ENCODE peak calls at places on chromosomes 12 and 14, in four cellular contexts. O is neural progenitor cell; M is tibial artery; C is effector memory CD4-positive, alpha-beta T cell. X is an unnamed sample.

GRCh38 chr14:34355584-34356266 is 106.3 kb downstream of the SPTSSA start:
- DNase-seq in C (no peak), M (no peak), O (no peak), X (no peak)

GRCh38 chr12:46439793-46440511 is 67.4 kb upstream of the SLC38A2 start:
- DNase-seq in M (no peak), C (no peak), O (no peak), X (no peak)

GRCh38 chr12:93968928-93969327 is 179.4 kb upstream of the PLXNC1 start:
- DNase-seq in C (no peak), M (no peak), O (no peak), X (no peak)

GRCh38 chr12:117051380-117051779 is 47.8 kb downstream of the TESC start:
- DNase-seq in O (no peak), M (no peak), C (no peak), X (no peak)

GRCh38 chr12:76641961-76642360 is 82.4 kb upstream of the OSBPL8 start:
- DNase-seq in O (no peak), M (no peak), C (no peak), X (no peak)

GRCh38 chr12:10454531-10454930 is 1.4 kb upstream of the KLRC1 start:
- DNase-seq in C (no peak), M (no peak), O (no peak), X (no peak)

GRCh38 chr14:90383731-90384542 is 12.9 kb upstream of the CALM1 start:
- DNase-seq in C (peak; percentile 34), M (peak; percentile 61), O (peak; percentile 82), X (peak; percentile 84)

GRCh38 chr12:11500222-11500860 is 105.0 kb upstream of the PRB2 start:
- DNase-seq in C (peak; percentile 42), M (peak; percentile 66), O (peak; percentile 97), X (peak; percentile 89)

GRCh38 chr12:63170321-63170720 is 19.3 kb upstream of the AVPR1A start:
- DNase-seq in M (no peak), O (no peak), C (no peak), X (no peak)

GRCh38 chr12:26713885-26714383 is 119.1 kb downstream of the ITPR2 start:
- DNase-seq in O (no peak), M (no peak), C (no peak), X (no peak)

GRCh38 chr14:100486025-100486828 is 101.0 kb downstream of the BEGAIN start:
- DNase-seq in O (peak; percentile 93), C (no peak), M (peak; percentile 53), X (peak; percentile 76)

DNA sequence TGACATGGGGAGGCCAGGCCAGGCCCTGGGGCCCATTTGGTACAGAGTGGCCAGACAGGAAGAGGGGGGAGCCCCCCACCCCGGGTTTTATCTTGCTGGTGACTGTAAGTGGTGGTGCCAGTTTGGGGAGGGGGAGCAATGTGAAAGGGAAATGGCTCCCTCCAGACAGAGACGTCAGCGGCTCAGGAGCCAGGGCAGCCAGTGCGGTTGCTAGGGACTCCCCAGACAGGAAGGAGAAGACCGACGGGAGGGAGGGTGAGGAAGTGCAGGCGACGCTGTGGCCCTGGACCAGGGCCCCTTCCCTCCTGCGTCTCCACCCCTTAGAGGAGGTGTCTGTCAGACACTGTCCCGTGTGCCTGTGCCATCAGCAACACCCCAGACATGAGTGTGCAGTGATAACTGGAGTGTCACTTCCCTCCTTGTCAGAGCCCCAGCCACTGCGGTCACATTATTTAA is 7.0 kb downstream of the VASH1 start:
- DNase-seq in C (peak; percentile 71), O (peak; percentile 20), M (peak; percentile 61), X (peak; percentile 82)
- H3K27ac ChIP-seq in C (peak overlapping the region; percentile 65), O (no peak overlapping the region), M (peak overlapping the region; percentile 97), X (peak overlapping the region; percentile 63)

GRCh38 chr14:106564058-106564643 is 1037.8 kb downstream of the TMEM121 start:
- DNase-seq in M (no peak), C (peak; percentile 11), O (peak; percentile 1), X (peak; percentile 75)
- H3K9me3 ChIP-seq in M (no peaks in the 10 kb centered on the region), C (no peaks in the 10 kb centered on the region), O (peaks cover 13% of the 10 kb centered on the region), X (no peaks in the 10 kb centered on the region)

GRCh38 chr12:55739025-55739378 is 3.9 kb upstream of the GDF11 start:
- DNase-seq in M (no peak), O (no peak), C (no peak), X (no peak)
- H3K4me3 ChIP-seq in M (peak overlapping the region; percentile 67), O (no peak overlapping the region), C (no peak overlapping the region), X (peak overlapping the region; percentile 58)

GRCh38 chr14:24297190-24297964 is 2.2 kb downstream of the DHRS1 start:
- DNase-seq in M (no peak), O (peak; percentile 59), C (no peak), X (no peak)
- H3K27ac ChIP-seq in M (no peak overlapping the region), O (no peak overlapping the region), C (peak overlapping the region; percentile 29), X (peak overlapping the region; percentile 42)

GRCh38 chr12:14525964-14526363 is 41.7 kb downstream of the PLBD1 start:
- DNase-seq in O (no peak), C (no peak), M (no peak), X (no peak)
- H3K9me3 ChIP-seq in O (peaks cover 9% of the 10 kb centered on the region), C (peaks cover 12% of the 10 kb centered on the region), M (peaks cover 33% of the 10 kb centered on the region), X (peaks cover 6% of the 10 kb centered on the region)

DNA sequence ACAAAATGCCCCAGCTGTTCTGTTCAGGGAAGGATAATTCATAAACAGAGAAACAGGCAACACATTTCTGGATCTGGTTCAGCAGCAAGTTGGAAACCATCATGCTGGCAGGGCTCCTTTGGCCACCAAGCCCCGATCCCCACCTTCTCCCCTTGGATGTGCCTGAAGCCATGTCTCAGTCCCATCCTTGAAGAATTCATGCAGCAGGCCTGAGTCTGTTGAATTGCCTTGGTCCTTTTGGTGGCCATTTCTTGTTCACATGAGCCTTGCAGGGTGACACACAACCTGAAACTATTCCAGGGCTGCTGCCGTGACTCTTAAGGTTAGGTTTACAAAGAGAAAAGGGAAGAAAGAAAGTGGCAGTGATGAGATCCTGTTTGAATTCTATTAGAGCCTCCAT is 341.7 kb downstream of the C12orf75 start:
- DNase-seq in O (no peak), C (no peak), M (no peak), X (no peak)
- H3K4me3 ChIP-seq in O (no peak overlapping the region), C (no peak overlapping the region), M (no peak overlapping the region), X (no peak overlapping the region)

GRCh38 chr12:115351513-115352077 is 667.6 kb upstream of the TBX3 start:
- DNase-seq in C (no peak), O (no peak), M (no peak), X (no peak)
- H3K27ac ChIP-seq in C (no peak overlapping the region), O (no peak overlapping the region), M (no peak overlapping the region), X (no peak overlapping the region)

GRCh38 chr12:38153737-38154061 is 162.9 kb upstream of the ALG10B start:
- DNase-seq in C (no peak), M (no peak), O (no peak), X (no peak)
- H3K9me3 ChIP-seq in C (no peaks in the 10 kb centered on the region), M (no peaks in the 10 kb centered on the region), O (peaks cover 8% of the 10 kb centered on the region), X (no peaks in the 10 kb centered on the region)

GRCh38 chr14:70753518-70753953 is 55.8 kb downstream of the MAP3K9 start:
- DNase-seq in O (no peak), C (no peak), M (no peak), X (peak; percentile 69)

GRCh38 chr14:70759398-70759797 is 49.9 kb downstream of the MAP3K9 start:
- DNase-seq in C (no peak), O (no peak), M (no peak), X (no peak)

GRCh38 chr14:70754989-70755388 is 54.3 kb downstream of the MAP3K9 start:
- DNase-seq in C (no peak), O (no peak), M (no peak), X (peak; percentile 82)

DNA sequence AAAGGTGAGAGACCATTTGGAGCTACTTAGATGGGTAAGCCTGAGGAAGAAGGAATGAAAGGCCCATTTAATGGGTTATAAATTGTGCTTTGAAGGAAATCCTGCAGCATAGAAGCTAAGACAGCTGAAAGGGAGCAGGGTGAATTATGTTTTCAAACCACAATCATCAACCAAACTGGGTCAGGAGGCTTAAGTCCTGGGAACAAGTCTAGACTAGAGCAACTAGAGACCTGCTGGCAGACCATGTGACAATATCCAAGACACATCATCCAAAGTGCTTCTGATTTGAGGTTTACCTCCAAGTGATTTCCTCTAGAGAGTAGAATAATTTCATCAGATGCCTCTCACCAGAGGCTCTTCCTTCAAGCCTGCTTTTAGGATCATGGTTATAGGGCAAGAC is 53.7 kb downstream of the MAP3K9 start:
- DNase-seq in M (no peak), O (no peak), C (no peak), X (no peak)
- H3K4me3 ChIP-seq in M (no peak overlapping the region), O (no peak overlapping the region), C (no peak overlapping the region), X (no peak overlapping the region)

X was measured in upper lobe of right lung.